ENCODE peak calls at places on chromosomes 6 and 20, in eight cellular contexts. T is testis; Q is CD8-positive, alpha-beta T cell; A is GM23248; X is pancreas; Z is small intestine; R is dorsolateral prefrontal cortex; U is ovary. G is an unnamed sample.

GRCh38 chr20:61809006-61809770 is 256.5 kb downstream of the TAF4 start:
- DNase-seq in T (no peak), Q (no peak), A (no peak), X (no peak), Z (peak), R (no peak), U (no peak), G (peak)

GRCh38 chr6:159232106-159232645 is 63.0 kb downstream of the FNDC1 start:
- DNase-seq in T (no peak), Q (no peak), A (no peak), X (no peak), Z (no peak), R (no peak), U (no peak), G (no peak)

GRCh38 chr20:56414842-56415765 is 3.0 kb downstream of the CASS4 start:
- DNase-seq in T (no peak), Q (no peak), A (peak), X (no peak), Z (no peak), R (no peak), U (no peak), G (no peak)

GRCh38 chr6:404685-405423 is 13.3 kb downstream of the IRF4 start:
- DNase-seq in T (no peak), Q (no peak), A (no peak), X (no peak), Z (no peak), R (no peak), U (no peak), G (no peak)

GRCh38 chr6:85321926-85322325 is 128.0 kb upstream of the NT5E start:
- DNase-seq in T (no peak), Q (no peak), A (no peak), X (no peak), Z (no peak), R (no peak), U (no peak), G (no peak)

GRCh38 chr6:28769626-28770402 is 154.0 kb downstream of the TRIM27 start:
- DNase-seq in T (no peak), Q (no peak), A (peak), X (no peak), Z (no peak), R (no peak), U (no peak), G (no peak)

GRCh38 chr6:7905416-7905815 is 5.2 kb downstream of the TXNDC5 start:
- DNase-seq in T (no peak), Q (no peak), A (peak), X (no peak), Z (no peak), R (no peak), U (no peak), G (no peak)

GRCh38 chr6:133551436-133551835 is 310.3 kb downstream of the EYA4 start:
- DNase-seq in T (no peak), Q (no peak), A (no peak), X (no peak), Z (no peak), R (no peak), U (no peak), G (no peak)

GRCh38 chr6:15880262-15880973 is 217.6 kb upstream of the DTNBP1 start:
- DNase-seq in T (no peak), Q (no peak), A (no peak), X (no peak), Z (no peak), R (no peak), U (no peak), G (no peak)

GRCh38 chr20:41654292-41654691 is 36.1 kb upstream of the CHD6 start:
- DNase-seq in T (no peak), Q (no peak), A (no peak), X (peak), Z (peak), R (no peak), U (no peak), G (no peak)

GRCh38 chr20:31968299-31969126 is 562 bp downstream of the XKR7 start:
- DNase-seq in T (peak), Q (peak), A (peak), X (peak), Z (peak), R (no peak), U (peak), G (peak)

GRCh38 chr6:2658788-2659187 is 91.9 kb downstream of the MYLK4 start:
- DNase-seq in T (no peak), Q (no peak), A (peak), X (no peak), Z (peak), R (no peak), U (no peak), G (no peak)

GRCh38 chr6:116136933-116137340 is 11.0 kb upstream of the COL10A1 start:
- DNase-seq in T (no peak), Q (no peak), A (no peak), X (no peak), Z (no peak), R (no peak), U (no peak), G (no peak)

GRCh38 chr6:99802396-99803031 is 191.5 kb downstream of the MCHR2 start:
- DNase-seq in T (peak), Q (no peak), A (no peak), X (peak), Z (no peak), R (no peak), U (no peak), G (no peak)

GRCh38 chr6:31907158-31907813 is 5.4 kb upstream of the ZBTB12 start:
- DNase-seq in T (peak), Q (no peak), A (peak), X (no peak), Z (no peak), R (no peak), U (no peak), G (no peak)

GRCh38 chr6:138248878-138249277 is 30.6 kb upstream of the PBOV1 start:
- DNase-seq in T (no peak), Q (no peak), A (no peak), X (no peak), Z (no peak), R (no peak), U (no peak), G (no peak)

GRCh38 chr6:138245751-138246150 is 27.5 kb upstream of the PBOV1 start:
- DNase-seq in T (no peak), Q (no peak), A (no peak), X (no peak), Z (no peak), R (no peak), U (no peak), G (no peak)

GRCh38 chr6:138248011-138248410 is 29.7 kb upstream of the PBOV1 start:
- DNase-seq in T (no peak), Q (no peak), A (no peak), X (no peak), Z (no peak), R (no peak), U (no peak), G (no peak)

GRCh38 chr6:138250053-138250452 is 31.8 kb upstream of the PBOV1 start:
- DNase-seq in T (no peak), Q (no peak), A (no peak), X (no peak), Z (no peak), R (no peak), U (no peak), G (no peak)

GRCh38 chr6:138246650-138247440 is 28.6 kb upstream of the PBOV1 start:
- DNase-seq in T (no peak), Q (no peak), A (no peak), X (no peak), Z (no peak), R (no peak), U (no peak), G (no peak)
- H3K27ac ChIP-seq in T (no peak), Q (no peak), A (no peak), X (no peak), Z (no peak), R (peak), U (no peak), G (no peak)

GRCh38 chr20:36614781-36615557 is 9.4 kb downstream of the RAB5IF start:
- DNase-seq in T (no peak), Q (no peak), A (peak), X (no peak), Z (no peak), R (no peak), U (no peak), G (no peak)

GRCh38 chr20:36624925-36625324 is 19.3 kb downstream of the RAB5IF start:
- DNase-seq in T (no peak), Q (no peak), A (no peak), X (no peak), Z (no peak), R (no peak), U (no peak), G (no peak)

GRCh38 chr20:36624068-36624813 is 18.7 kb downstream of the RAB5IF start:
- DNase-seq in T (peak), Q (no peak), A (no peak), X (no peak), Z (peak), R (no peak), U (no peak), G (no peak)

GRCh38 chr20:36623444-36623843 is 17.9 kb downstream of the RAB5IF start:
- DNase-seq in T (no peak), Q (no peak), A (no peak), X (no peak), Z (no peak), R (no peak), U (no peak), G (no peak)

GRCh38 chr20:36620917-36621316 is 15.3 kb downstream of the RAB5IF start:
- DNase-seq in T (no peak), Q (no peak), A (no peak), X (no peak), Z (no peak), R (no peak), U (no peak), G (no peak)
- H3K4me3 ChIP-seq in T (no peak), Q (no peak), A (no peak), X (no peak), Z (no peak), R (no peak), U (no peak), G (no peak)

GRCh38 chr6:149365197-149365596 is 34.9 kb upstream of the SUMO4 start:
- DNase-seq in T (no peak), Q (no peak), A (no peak), X (no peak), Z (no peak), R (no peak), U (no peak), G (no peak)

GRCh38 chr6:149364558-149364957 is 35.5 kb upstream of the SUMO4 start:
- DNase-seq in T (no peak), Q (no peak), A (no peak), X (no peak), Z (no peak), R (no peak), U (no peak), G (no peak)

GRCh38 chr6:149360536-149360935 is 39.5 kb upstream of the SUMO4 start:
- DNase-seq in T (no peak), Q (no peak), A (no peak), X (no peak), Z (no peak), R (no peak), U (no peak), G (no peak)

GRCh38 chr6:149362289-149362688 is 37.8 kb upstream of the SUMO4 start:
- DNase-seq in T (no peak), Q (no peak), A (no peak), X (no peak), Z (peak), R (no peak), U (no peak), G (no peak)

GRCh38 chr6:149363154-149363553 is 36.9 kb upstream of the SUMO4 start:
- DNase-seq in T (no peak), Q (no peak), A (no peak), X (no peak), Z (no peak), R (no peak), U (no peak), G (no peak)
- H3K27ac ChIP-seq in T (no peak), Q (no peak), A (no peak), X (no peak), Z (no peak), R (no peak), U (no peak), G (no peak)

DNA sequence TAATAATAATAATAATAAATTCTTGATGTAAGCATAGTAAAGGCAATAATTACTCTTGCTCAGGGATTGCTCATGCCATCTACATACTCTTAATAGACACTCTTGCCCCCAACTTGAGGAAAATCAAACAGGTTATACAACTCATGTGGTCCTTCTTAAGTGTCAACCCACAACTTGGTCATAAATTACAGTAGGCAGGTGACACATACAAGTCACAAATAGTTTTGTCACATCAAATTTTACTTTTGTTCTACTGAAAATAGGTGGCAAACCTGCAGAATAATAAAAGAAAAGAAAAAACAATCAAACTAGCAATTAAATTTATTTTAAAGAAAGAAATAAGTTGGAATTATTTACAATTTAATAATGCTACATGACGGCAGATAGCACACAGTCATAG is 1.6 kb downstream of the ME1 start:
- DNase-seq in T (no peak), Q (no peak), A (no peak), X (no peak), Z (no peak), R (no peak), U (no peak), G (no peak)
- H3K4me3 ChIP-seq in T (no peak), Q (no peak), A (peak), X (no peak), Z (no peak), R (peak), U (no peak), G (no peak)

GRCh38 chr6:131749023-131749422 is 38.2 kb upstream of the CTAGE9 start:
- DNase-seq in T (no peak), Q (no peak), A (no peak), X (no peak), Z (no peak), R (no peak), U (no peak), G (no peak)
- H3K27ac ChIP-seq in T (no peak), Q (no peak), A (no peak), X (no peak), Z (no peak), R (no peak), U (no peak), G (no peak)

DNA sequence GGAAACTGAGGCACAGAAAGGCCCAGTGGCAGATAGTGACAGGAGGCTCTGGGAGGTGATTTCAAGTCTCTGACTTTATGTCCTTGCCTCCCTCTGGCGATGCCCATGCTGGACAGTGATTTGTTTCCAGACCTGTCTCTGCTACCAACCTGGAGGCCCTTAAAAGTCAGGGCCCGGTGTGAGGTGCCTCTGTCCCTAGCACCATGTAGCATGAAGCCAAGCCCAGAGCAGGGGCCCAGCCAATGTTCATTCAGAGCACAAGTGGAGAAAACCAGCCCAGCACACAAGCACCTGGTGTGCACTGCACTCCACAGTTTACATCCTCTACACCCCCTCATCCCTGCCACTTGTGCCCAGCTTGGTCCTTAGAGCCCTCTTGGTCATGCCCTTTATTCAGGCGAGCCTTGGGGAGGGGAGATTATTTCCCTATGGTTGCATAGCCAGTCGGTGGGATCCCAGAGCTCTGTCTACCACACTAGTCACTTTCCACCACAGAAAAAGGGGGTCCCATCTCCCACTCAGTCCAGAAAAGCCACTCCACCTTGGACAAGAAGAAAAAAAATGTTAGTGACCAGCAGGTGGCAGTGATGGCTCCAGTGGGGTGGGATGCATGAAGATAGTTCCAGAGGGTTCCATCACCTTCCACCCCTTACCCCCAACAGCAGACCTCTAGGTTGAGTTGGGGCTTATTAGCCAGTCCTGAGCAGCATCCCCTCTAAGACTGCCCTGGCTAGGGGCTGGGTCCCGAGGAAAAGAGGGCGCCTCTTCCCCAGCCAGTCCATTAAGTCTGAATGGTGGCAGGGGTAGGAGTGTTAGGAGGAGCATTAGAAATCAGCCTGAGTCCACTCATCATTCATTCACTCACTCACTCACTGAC is 30.9 kb downstream of the KIAA1755 start:
- DNase-seq in T (no peak), Q (no peak), A (peak), X (no peak), Z (no peak), R (peak), U (peak), G (no peak)
- H3K4me3 ChIP-seq in T (no peak), Q (no peak), A (no peak), X (no peak), Z (no peak), R (no peak), U (no peak), G (no peak)